ENCODE peak calls at places on chromosomes 13 and 19, in seven cellular contexts. Y, R, X, I, J, V and L are unnamed samples.

GRCh38 chr13:59088716-59089115 is 1075.0 kb downstream of the DIAPH3 start:
- DNase-seq in R (no peak), Y (no peak), J (no peak), V (no peak), X (no peak), I (no peak), L (no peak)

GRCh38 chr19:49775742-49776370 is 9.1 kb downstream of the AP2A1 start:
- DNase-seq in V (no peak), I (peak), X (no peak), Y (no peak), R (no peak), J (no peak), L (no peak)

GRCh38 chr13:32587774-32588165 is 1.5 kb downstream of the PDS5B start:
- DNase-seq in Y (no peak), R (no peak), I (no peak), J (no peak), X (no peak), V (peak), L (no peak)

GRCh38 chr13:99260216-99260615 is 2.0 kb upstream of the GPR18 start:
- DNase-seq in V (no peak), Y (no peak), I (no peak), J (no peak), X (no peak), R (no peak), L (no peak)

GRCh38 chr19:33769208-33769607 is 27.5 kb upstream of the KCTD15 start:
- DNase-seq in I (no peak), X (no peak), Y (no peak), V (no peak), J (no peak), R (no peak), L (no peak)

GRCh38 chr19:13843104-13843921 is 33.6 kb upstream of the NANOS3 start:
- DNase-seq in R (peak), I (no peak), V (no peak), X (no peak), J (no peak), Y (no peak), L (no peak)

GRCh38 chr19:3275068-3275582 is 50.7 kb downstream of the CELF5 start:
- DNase-seq in Y (no peak), V (peak), R (no peak), I (peak), X (peak), J (peak), L (no peak)

GRCh38 chr13:74077847-74078246 is 56.4 kb downstream of the KLF12 start:
- DNase-seq in J (no peak), X (no peak), I (no peak), R (no peak), Y (no peak), V (no peak), L (no peak)

GRCh38 chr13:68550330-68550729 is 1320.2 kb upstream of the PCDH9 start:
- DNase-seq in I (no peak), R (no peak), Y (no peak), X (no peak), V (no peak), J (no peak), L (no peak)

GRCh38 chr13:112343591-112343990 is 32.6 kb upstream of the SPACA7 start:
- DNase-seq in Y (no peak), J (no peak), I (no peak), R (no peak), V (no peak), X (no peak), L (no peak)

GRCh38 chr19:6060600-6061391 is 49.5 kb downstream of the RFX2 start:
- DNase-seq in R (peak), Y (no peak), X (no peak), V (no peak), I (peak), J (no peak), L (no peak)
- TF ChIP-seq JUND in R (peak), Y (no peak), X (no peak), V (no peak), I (peak), J (no peak), L (no peak)

DNA sequence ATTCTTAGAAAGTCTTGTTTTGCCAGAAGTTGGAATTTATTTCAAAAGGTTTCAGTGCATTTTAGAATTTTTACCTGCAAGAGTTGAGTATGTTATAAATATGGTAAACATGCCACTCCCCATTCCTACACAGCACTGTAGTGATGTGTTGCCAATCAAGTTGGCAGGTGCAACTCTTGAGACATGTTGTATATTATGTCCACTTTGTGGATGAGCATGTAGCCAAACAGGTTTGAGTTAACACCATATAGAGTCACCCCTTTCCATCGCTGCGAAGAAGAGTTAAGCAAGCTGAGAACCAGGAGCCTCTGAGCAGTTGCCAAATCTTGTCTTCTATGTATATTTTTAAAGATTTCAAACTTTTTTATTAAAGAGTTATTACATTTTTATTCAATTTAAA is 359.8 kb downstream of the LMO7 start:
- DNase-seq in I (no peak), Y (no peak), J (no peak), V (no peak), R (no peak), X (no peak), L (no peak)
- TF ChIP-seq JUND in I (no peak), Y (no peak), J (no peak), V (no peak), R (no peak), X (no peak), L (no peak)

GRCh38 chr13:22275393-22275792 is 604.5 kb downstream of the FGF9 start:
- DNase-seq in J (no peak), I (no peak), V (no peak), X (no peak), R (no peak), Y (no peak), L (no peak)

GRCh38 chr13:22278336-22278929 is 607.6 kb downstream of the FGF9 start:
- DNase-seq in J (peak), V (peak), Y (peak), I (no peak), R (peak), X (peak), L (no peak)
- TF ChIP-seq JUND in J (no peak), V (no peak), Y (no peak), I (no peak), R (no peak), X (no peak), L (no peak)

GRCh38 chr13:53800011-53800410 is 771.4 kb downstream of the OLFM4 start:
- DNase-seq in R (no peak), J (no peak), I (no peak), X (no peak), V (no peak), Y (no peak), L (peak)
- TF ChIP-seq JUND in R (no peak), J (no peak), I (no peak), X (no peak), V (no peak), Y (no peak), L (no peak)

GRCh38 chr19:51019544-51019925 is at the start of gene KLK10:
- DNase-seq in Y (no peak), X (no peak), J (no peak), V (no peak), R (no peak), I (no peak), L (no peak)
- TF ChIP-seq JUND in Y (no peak), X (no peak), J (no peak), V (no peak), R (no peak), I (no peak), L (no peak)

GRCh38 chr19:1941146-1942077 is at the start of gene CSNK1G2:
- DNase-seq in V (no peak), J (no peak), R (no peak), Y (no peak), X (no peak), I (peak), L (no peak)

GRCh38 chr19:1944088-1944915 is 3.3 kb downstream of the CSNK1G2 start:
- DNase-seq in V (no peak), X (no peak), J (no peak), Y (no peak), R (no peak), I (no peak), L (no peak)

GRCh38 chr19:1942934-1943555 is 2.1 kb downstream of the CSNK1G2 start:
- DNase-seq in X (no peak), Y (no peak), I (no peak), V (no peak), R (no peak), J (no peak), L (no peak)

GRCh38 chr19:1943661-1944087 is 2.7 kb downstream of the CSNK1G2 start:
- DNase-seq in V (no peak), I (no peak), R (no peak), Y (no peak), X (no peak), J (no peak), L (no peak)

DNA sequence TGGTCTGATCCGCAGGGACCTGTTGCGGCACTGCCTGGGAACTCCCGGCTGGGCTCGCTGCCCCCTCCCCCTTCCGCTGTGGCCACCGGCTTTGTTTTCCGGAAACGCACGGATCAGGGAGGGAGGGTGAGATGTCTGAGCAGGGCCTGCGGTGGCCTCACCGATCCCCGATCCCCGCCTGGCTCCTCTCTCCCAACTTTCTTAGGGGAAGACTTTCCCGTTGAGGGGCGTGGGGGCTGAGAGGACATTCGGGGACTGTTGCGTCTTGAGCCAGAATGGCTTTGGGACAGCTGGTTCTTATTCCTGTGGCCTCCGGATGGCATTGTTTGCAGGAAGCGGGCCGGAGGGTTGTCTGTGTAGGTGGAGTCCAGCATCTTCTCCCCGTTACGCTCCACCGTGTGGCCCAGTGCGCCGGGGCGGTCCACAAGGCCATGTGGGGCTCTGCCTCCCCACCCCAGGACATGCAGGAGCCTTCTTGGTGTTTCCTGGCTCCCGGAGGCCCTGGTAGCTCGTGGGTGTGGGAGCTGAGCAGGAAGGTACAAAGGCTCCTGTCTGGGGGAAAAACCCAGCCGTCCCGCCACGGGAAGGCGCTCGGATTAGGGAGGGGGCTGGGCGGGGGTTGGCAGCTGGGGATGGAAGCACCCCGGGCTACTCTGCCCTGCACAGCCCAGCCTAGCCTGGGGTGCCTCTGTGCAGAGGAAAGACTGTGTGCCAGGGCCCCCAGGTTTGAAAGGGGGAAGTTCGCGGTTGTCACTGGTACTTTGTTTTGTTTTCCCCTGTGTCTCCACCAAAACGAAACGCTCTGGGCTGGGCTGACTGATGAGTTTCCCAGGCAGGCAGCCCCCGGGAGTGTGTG is 1.3 kb downstream of the CSNK1G2 start:
- DNase-seq in V (peak), I (peak), J (no peak), Y (peak), X (no peak), R (peak), L (peak)
- TF ChIP-seq JUND in V (no peak), I (no peak), J (no peak), Y (no peak), X (no peak), R (no peak), L (no peak)

DNA sequence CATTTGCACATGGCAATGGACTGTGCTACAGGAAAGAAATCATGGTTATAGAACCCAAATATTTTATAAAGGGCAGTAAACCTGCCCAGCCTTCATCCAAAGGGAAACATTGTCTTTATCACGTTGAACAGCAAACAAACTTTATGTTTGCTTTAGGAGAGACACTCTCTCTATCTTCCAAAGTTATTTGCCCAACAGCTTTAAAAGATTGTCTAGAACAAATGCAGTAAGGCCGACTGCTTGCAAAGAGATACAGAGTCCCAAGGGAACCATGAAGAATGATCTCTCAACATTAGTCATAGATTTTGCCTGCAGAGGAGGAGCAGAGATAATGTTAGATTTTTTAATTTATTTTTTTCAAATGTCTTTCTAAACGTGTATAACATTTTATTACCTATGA is 1323.5 kb upstream of the SLC10A2 start:
- DNase-seq in I (no peak), X (no peak), V (peak), Y (no peak), R (no peak), J (no peak), L (peak)
- TF ChIP-seq JUND in I (no peak), X (no peak), V (no peak), Y (no peak), R (no peak), J (no peak), L (no peak)

DNA sequence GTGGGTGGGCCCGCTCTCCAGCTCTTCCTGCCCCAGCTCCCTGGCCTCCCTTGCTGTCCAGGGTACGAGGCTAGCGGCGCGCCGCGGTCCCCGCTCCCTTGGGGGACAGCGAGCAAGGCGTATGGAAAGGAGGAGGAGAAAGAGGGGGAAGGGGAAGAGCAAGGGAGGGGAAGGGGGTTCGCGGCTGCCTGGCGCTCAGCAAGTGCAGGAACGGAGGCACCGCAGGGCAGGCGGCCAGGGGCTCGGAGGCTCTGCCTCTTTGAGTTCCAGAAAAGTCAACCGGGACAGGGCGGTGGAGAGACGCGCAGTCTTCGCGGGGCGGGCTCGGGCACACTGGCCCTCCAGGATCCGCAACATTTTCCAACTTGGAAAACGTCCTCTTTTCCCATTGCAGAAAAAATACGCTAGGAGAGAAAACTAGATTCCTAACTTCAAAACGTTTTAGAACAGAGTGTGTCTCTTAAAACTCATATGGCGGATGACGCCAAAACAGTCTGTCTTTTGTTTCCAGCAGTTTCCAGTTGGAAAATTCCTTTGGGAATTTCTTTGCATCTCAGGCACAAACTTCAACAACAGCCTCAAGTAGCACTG is 23.1 kb upstream of the TNFRSF19 start:
- DNase-seq in R (no peak), V (no peak), J (no peak), I (no peak), X (peak), Y (no peak), L (no peak)
- TF ChIP-seq JUND in R (no peak), V (no peak), J (no peak), I (no peak), X (no peak), Y (no peak), L (no peak)

GRCh38 chr13:76397413-76397812 is 488.8 kb downstream of the KCTD12 start:
- DNase-seq in V (no peak), Y (no peak), I (no peak), J (no peak), R (no peak), X (no peak), L (no peak)
- TF ChIP-seq JUND in V (no peak), Y (no peak), I (no peak), J (no peak), R (no peak), X (no peak), L (no peak)

GRCh38 chr19:19445911-19446361 is 40.5 kb downstream of the GATAD2A start:
- DNase-seq in X (no peak), Y (no peak), R (no peak), V (no peak), J (no peak), I (no peak), L (no peak)

GRCh38 chr19:19448238-19448544 is 42.7 kb downstream of the GATAD2A start:
- DNase-seq in I (no peak), V (no peak), R (no peak), J (no peak), Y (no peak), X (no peak), L (no peak)

GRCh38 chr19:19446655-19447437 is 41.4 kb downstream of the GATAD2A start:
- DNase-seq in J (no peak), R (no peak), V (no peak), X (no peak), I (no peak), Y (no peak), L (no peak)

GRCh38 chr19:19445288-19445687 is 39.8 kb downstream of the GATAD2A start:
- DNase-seq in R (no peak), Y (no peak), V (no peak), I (no peak), J (no peak), X (no peak), L (no peak)

DNA sequence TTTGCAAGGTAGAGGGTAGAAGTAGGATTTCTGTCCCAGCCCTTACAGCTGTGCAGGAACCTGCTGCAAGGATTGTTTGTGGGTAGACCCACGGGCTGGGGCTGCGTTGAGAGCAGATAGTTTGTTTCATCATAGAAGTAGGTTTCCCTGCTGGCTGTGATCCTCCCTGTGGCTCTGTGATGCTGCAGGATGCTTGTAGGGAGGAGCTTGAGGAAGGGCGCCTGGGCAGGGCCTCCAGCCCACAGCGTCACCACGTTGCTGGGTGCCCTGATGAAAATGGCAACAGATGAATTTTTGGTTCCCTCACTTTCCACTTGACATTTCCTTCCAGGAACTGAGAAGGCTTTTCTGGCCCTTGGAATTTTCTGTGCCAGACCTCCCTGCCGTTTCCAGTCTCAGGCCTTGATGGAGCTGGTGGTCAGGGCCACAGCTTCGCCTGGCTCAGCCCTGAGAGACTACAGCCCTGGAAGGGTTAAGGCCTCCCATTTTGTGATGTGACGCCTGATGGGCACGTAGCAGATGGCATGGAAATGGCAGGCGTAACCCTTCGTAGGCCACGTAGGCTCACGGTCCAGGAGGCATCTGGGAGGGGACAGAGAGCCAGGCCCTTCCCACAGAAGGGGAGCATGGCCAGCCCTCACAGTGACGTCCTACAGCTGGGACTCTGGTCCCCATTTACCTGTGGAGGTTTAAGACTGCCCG is 42.2 kb downstream of the GATAD2A start:
- DNase-seq in R (no peak), I (no peak), J (no peak), X (no peak), V (no peak), Y (no peak), L (no peak)
- TF ChIP-seq JUND in R (no peak), I (no peak), J (no peak), X (no peak), V (no peak), Y (no peak), L (no peak)